ENCODE peak calls at places on chromosomes 6 and 20, in six cellular contexts. C, E, O, L, R and J are unnamed samples.
A peak's percentile ranks its signal among the peaks of the same experiment; 100 is the strongest.

GRCh38 chr20:19935842-19936241 is 81.3 kb upstream of the NAA20 start:
- DNase-seq in E (peak; percentile 65), C (no peak), R (no peak), L (no peak), O (peak; percentile 67), J (peak; percentile 67)

GRCh38 chr6:143677891-143678737 is at the start of gene PHACTR2:
- DNase-seq in L (peak; percentile 91), O (peak; percentile 72), R (no peak), E (peak; percentile 82), C (no peak), J (no peak)

GRCh38 chr6:158819977-158820632 is 937 bp upstream of the EZR start:
- DNase-seq in E (no peak), R (no peak), C (no peak), L (no peak), O (no peak), J (no peak)

GRCh38 chr6:138594042-138594636 is 94.8 kb upstream of the NHSL1 start:
- DNase-seq in E (no peak), C (no peak), L (no peak), O (no peak), R (no peak), J (no peak)

GRCh38 chr6:127302728-127303675 is 36.3 kb downstream of the RNF146 start:
- DNase-seq in R (no peak), C (no peak), E (no peak), O (peak; percentile 44), L (no peak), J (peak; percentile 34)

GRCh38 chr6:166627875-166628849 is 1.1 kb upstream of the RPS6KA2 start:
- DNase-seq in E (peak; percentile 86), C (no peak), O (peak; percentile 76), L (peak; percentile 83), R (no peak), J (no peak)

GRCh38 chr6:86118271-86118670 is 475.6 kb upstream of the SYNCRIP start:
- DNase-seq in C (no peak), L (no peak), O (no peak), R (no peak), E (no peak), J (no peak)

GRCh38 chr6:90194371-90194841 is 102.2 kb downstream of the BACH2 start:
- DNase-seq in L (no peak), E (no peak), C (peak; percentile 71), R (no peak), O (no peak), J (no peak)

GRCh38 chr6:167826230-167827061 is at the start of gene AFDN:
- DNase-seq in O (peak; percentile 82), E (peak; percentile 83), C (no peak), L (peak; percentile 86), R (no peak), J (peak; percentile 73)

GRCh38 chr6:42030585-42031506 is 19.5 kb upstream of the TAF8 start:
- DNase-seq in E (no peak), O (no peak), C (no peak), L (no peak), R (no peak), J (no peak)

GRCh38 chr20:61628901-61629300 is 376.8 kb downstream of the CDH4 start:
- DNase-seq in O (no peak), L (no peak), C (no peak), R (no peak), E (no peak), J (no peak)

GRCh38 chr6:41346435-41346834 is 11.0 kb downstream of the NCR2 start:
- DNase-seq in L (no peak), C (no peak), R (no peak), E (no peak), O (no peak), J (no peak)

GRCh38 chr20:38985060-38985459 is 22.9 kb downstream of the DHX35 start:
- DNase-seq in E (no peak), O (no peak), R (no peak), L (no peak), C (no peak), J (no peak)

GRCh38 chr6:5630636-5631035 is 369.3 kb downstream of the FARS2 start:
- DNase-seq in L (no peak), C (no peak), O (no peak), E (no peak), R (no peak), J (no peak)

GRCh38 chr6:44304282-44305199 is 8.6 kb downstream of the AARS2 start:
- DNase-seq in R (no peak), E (no peak), L (no peak), C (no peak), O (no peak), J (no peak)

GRCh38 chr6:142680308-142680707 is 264.7 kb downstream of the HIVEP2 start:
- DNase-seq in E (no peak), O (no peak), C (no peak), R (no peak), L (no peak), J (no peak)

GRCh38 chr6:37134622-37135191 is 35.2 kb upstream of the PIM1 start:
- DNase-seq in E (no peak), R (no peak), O (peak; percentile 67), C (peak; percentile 69), L (no peak), J (no peak)

GRCh38 chr6:83509416-83509815 is 2.9 kb upstream of the PRSS35 start:
- DNase-seq in C (no peak), E (no peak), O (no peak), L (no peak), R (no peak), J (no peak)

GRCh38 chr6:21740719-21741118 is 147.2 kb downstream of the SOX4 start:
- DNase-seq in O (no peak), L (no peak), C (peak; percentile 33), E (no peak), R (no peak), J (peak; percentile 63)

GRCh38 chr20:63652192-63652980 is 838 bp downstream of the STMN3 start:
- DNase-seq in C (no peak), O (no peak), E (peak; percentile 48), L (no peak), R (no peak), J (no peak)

GRCh38 chr20:44888226-44889103 is 3.0 kb downstream of the YWHAB start:
- DNase-seq in R (no peak), O (no peak), C (no peak), L (no peak), E (no peak), J (peak; percentile 63)

GRCh38 chr20:63894358-63895201 is at the start of gene DNAJC5:
- DNase-seq in R (peak; percentile 72), O (peak; percentile 98), C (peak; percentile 79), E (peak; percentile 97), L (peak; percentile 94), J (peak; percentile 81)

GRCh38 chr6:44657201-44657824 is 269.8 kb downstream of the CDC5L start:
- DNase-seq in C (no peak), L (no peak), O (no peak), R (no peak), E (no peak), J (no peak)

GRCh38 chr20:2005359-2005758 is 11.5 kb upstream of the PDYN start:
- DNase-seq in E (no peak), R (no peak), C (no peak), L (peak; percentile 17), O (no peak), J (no peak)

GRCh38 chr6:154522576-154522975 is 12.1 kb upstream of the CNKSR3 start:
- DNase-seq in C (no peak), O (no peak), R (no peak), E (no peak), L (no peak), J (peak; percentile 18)

GRCh38 chr6:1771324-1771723 is 161.6 kb downstream of the FOXC1 start:
- DNase-seq in C (no peak), E (no peak), R (no peak), L (no peak), O (no peak), J (no peak)

GRCh38 chr6:37242429-37243052 is 15.0 kb upstream of the TBC1D22B start:
- DNase-seq in L (no peak), R (no peak), O (no peak), E (no peak), C (peak; percentile 98), J (no peak)

GRCh38 chr6:22392711-22393110 is 95.9 kb upstream of the PRL start:
- DNase-seq in E (no peak), L (no peak), O (no peak), R (no peak), C (no peak), J (no peak)

GRCh38 chr6:34556031-34556471 is at the start of gene SPDEF:
- DNase-seq in L (no peak), C (no peak), O (peak; percentile 71), E (no peak), R (no peak), J (peak; percentile 68)
- H3K4me3 ChIP-seq in L (no peak within 1 kb of the TSS), C (no peak within 1 kb of the TSS), O (peak within 1 kb of the TSS; percentile 53), E (peak within 1 kb of the TSS; percentile 30), R (no peak within 1 kb of the TSS), J (peak within 1 kb of the TSS; percentile 79)

DNA sequence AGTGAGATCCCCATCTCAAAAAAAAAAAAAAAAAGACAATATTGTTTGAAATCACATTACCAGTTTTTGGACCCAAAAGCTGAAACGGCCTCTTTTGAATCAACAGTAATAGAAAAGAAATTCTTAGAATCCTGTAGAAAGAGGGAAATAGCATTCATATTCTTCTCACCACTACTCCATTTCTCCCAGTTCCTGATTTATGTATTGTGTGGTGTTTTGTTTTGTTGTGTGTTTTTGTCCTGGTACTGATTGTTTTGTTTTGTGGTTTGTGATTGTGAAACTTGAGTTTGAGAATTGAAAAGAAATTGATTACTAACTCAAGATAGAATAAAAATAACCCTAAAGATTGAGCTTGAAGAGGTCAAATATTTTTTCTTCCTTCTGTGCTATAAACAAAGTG is 26.2 kb upstream of the EEF1A1 start:
- DNase-seq in E (no peak), O (no peak), R (no peak), C (no peak), L (no peak), J (no peak)
- H3K4me3 ChIP-seq in E (no peak overlapping the region), O (no peak overlapping the region), R (no peak overlapping the region), C (no peak overlapping the region), L (no peak overlapping the region), J (no peak overlapping the region)

GRCh38 chr6:30483677-30484279 is 5.5 kb upstream of the HLA-E start:
- DNase-seq in L (no peak), E (no peak), O (no peak), R (peak; percentile 37), C (no peak), J (peak; percentile 4)

GRCh38 chr6:30485236-30485635 is 4.1 kb upstream of the HLA-E start:
- DNase-seq in C (no peak), O (no peak), L (no peak), E (no peak), R (no peak), J (no peak)

GRCh38 chr6:30481213-30481964 is 7.9 kb upstream of the HLA-E start:
- DNase-seq in O (no peak), L (no peak), E (no peak), C (no peak), R (no peak), J (no peak)

GRCh38 chr6:30480536-30481156 is 8.7 kb upstream of the HLA-E start:
- DNase-seq in L (peak; percentile 69), R (no peak), C (no peak), O (no peak), E (no peak), J (no peak)
- H3K4me3 ChIP-seq in L (no peak overlapping the region), R (no peak overlapping the region), C (no peak overlapping the region), O (no peak overlapping the region), E (no peak overlapping the region), J (no peak overlapping the region)

DNA sequence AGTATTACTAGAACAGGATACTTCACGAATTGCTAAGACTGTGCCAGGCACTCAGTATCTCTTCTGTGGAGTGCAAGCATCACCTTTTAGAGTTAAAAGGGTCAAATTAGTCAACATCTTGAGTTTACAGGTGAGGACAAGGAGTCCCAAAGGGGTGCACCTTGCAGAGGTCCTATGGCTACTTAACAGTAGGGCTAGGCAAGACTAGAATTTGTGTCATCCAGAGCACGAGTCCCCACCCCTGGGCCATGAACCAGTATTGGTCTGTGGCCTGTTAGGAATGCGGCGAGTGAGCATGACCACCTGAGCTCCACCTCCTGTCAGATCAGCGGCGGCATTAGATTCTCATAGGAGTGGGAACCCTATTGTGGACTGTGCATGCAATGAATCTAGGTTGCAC is 10.5 kb upstream of the DSTN start:
- DNase-seq in O (no peak), L (no peak), E (peak; percentile 63), R (no peak), C (no peak), J (no peak)
- H3K4me3 ChIP-seq in O (no peak overlapping the region), L (no peak overlapping the region), E (no peak overlapping the region), R (no peak overlapping the region), C (no peak overlapping the region), J (no peak overlapping the region)